ENCODE peak calls at places on chromosomes 4 and X, in five cellular contexts. D is HL-60, W is GM23338, C is suprapubic skin, P is stomach. Q is an unnamed sample. For H3K27me3, the result is how much of the 10 kb centered on the place peaks cover.

GRCh38 chr4:184064877-184065276 is 152.8 kb downstream of the ENPP6 start:
- DNase-seq in D (no peak), W (no peak), C (no peak), P (peak), Q (no peak)

GRCh38 chrX:136063340-136064079 is 78.3 kb downstream of the SLC9A6 start:
- DNase-seq in D (peak), W (no peak), C (no peak), P (no peak), Q (no peak)

GRCh38 chr4:40621592-40622512 is 7.8 kb downstream of the RBM47 start:
- DNase-seq in D (peak), W (peak), C (peak), P (peak), Q (peak)

GRCh38 chrX:103344606-103345005 is 11.7 kb upstream of the TCEAL9 start:
- DNase-seq in D (no peak), W (no peak), C (no peak), P (no peak), Q (no peak)

GRCh38 chr4:153705743-153706468 is 21.8 kb downstream of the TLR2 start:
- DNase-seq in D (peak), W (no peak), C (no peak), P (no peak), Q (no peak)

GRCh38 chr4:101345271-101345595 is 2.1 kb downstream of the PPP3CA start:
- DNase-seq in D (peak), W (no peak), C (no peak), P (no peak), Q (no peak)

GRCh38 chrX:109199726-109200125 is 282.2 kb downstream of the GUCY2F start:
- DNase-seq in D (no peak), W (no peak), C (no peak), P (no peak), Q (no peak)

GRCh38 chr4:156377036-156377700 is 423.5 kb upstream of the CTSO start:
- DNase-seq in D (no peak), W (no peak), C (no peak), P (no peak), Q (no peak)

GRCh38 chr4:41991916-41992767 is 1.8 kb downstream of the SLC30A9 start:
- DNase-seq in D (no peak), W (no peak), C (no peak), P (no peak), Q (no peak)

GRCh38 chr4:89757154-89757723 is 79.7 kb downstream of the SNCA start:
- DNase-seq in D (no peak), W (no peak), C (no peak), P (no peak), Q (no peak)

GRCh38 chrX:25059273-25059672 is 43.5 kb upstream of the ARX start:
- DNase-seq in D (no peak), W (no peak), C (no peak), P (no peak), Q (no peak)
- TF ChIP-seq POLR2AphosphoS5 in D (no peak), W (no peak), C (no peak), P (no peak), Q (no peak)

DNA sequence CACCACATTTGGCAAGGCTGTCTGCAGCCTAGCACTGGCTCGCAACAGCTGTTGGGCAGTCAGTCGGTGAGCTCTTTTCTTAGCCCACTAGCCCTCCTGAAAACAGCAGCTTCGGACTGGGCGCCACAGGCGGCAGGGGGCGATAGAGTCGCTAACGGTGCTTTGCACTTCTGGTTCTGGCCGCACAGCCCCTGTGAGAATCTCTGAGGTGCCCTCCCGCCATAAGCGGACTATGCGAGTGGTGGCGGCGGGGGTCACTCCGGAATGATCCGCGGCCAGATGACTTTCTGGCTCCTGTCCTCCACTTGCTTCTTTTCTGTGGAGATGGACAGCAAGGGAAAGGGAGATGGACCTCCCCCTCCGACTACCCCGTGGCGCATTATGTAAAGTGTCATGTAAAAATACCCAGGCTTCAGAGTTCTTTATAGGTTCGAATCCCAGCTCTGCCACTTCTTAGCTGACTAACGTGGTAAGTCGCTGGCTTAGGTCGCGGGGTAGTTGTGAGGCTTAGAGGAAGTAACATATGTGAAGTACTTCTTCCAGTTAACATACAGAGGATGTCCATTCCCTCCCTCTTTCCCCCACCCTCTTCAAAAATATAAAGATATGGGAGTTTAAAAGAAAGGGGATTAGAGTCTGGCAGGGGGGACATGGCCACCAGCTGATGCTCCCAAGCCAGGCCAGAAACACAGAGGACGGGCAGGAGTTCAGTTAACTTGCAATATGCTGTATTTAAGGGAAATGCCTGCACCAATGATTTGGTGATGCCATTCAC is 11.0 kb downstream of the ARHGAP36 start:
- DNase-seq in D (peak), W (peak), C (no peak), P (no peak), Q (no peak)
- H3K27me3 ChIP-seq in D (under half), W (half or more), C (half or more), P (half or more), Q (half or more)

DNA sequence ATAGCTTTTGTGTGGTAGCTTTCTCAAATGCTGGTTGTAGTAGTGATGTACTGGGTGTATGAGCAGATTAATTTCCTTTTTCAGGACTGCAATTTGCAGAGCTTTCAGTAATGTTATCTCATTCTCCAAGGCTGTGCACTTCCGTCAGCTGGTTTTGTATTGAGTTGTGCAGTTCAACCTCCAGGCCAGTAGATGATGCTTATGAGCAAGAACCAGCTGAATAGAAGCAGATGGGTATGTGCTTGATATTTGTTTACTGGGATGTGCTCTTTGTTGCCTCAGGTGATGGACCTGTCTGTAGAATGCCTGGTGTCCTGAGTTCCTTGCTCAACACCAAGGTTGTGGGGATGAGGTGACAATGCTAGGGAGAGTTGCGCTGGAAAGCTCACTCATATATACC is 462.8 kb downstream of the PCDH18 start:
- DNase-seq in D (no peak), W (peak), C (no peak), P (no peak), Q (no peak)
- TF ChIP-seq CTCF in D (no peak), W (peak), C (no peak), P (no peak), Q (no peak)

GRCh38 chrX:70289793-70290770 is at the start of the genes KIF4A and PDZD11:
- DNase-seq in D (peak), W (peak), C (peak), P (peak), Q (peak)
- TF ChIP-seq POLR2AphosphoS5 in D (no peak), W (peak), C (no peak), P (no peak), Q (peak)

GRCh38 chr4:827209-828081 is 1.5 kb upstream of the CPLX1 start:
- DNase-seq in D (no peak), W (peak), C (peak), P (no peak), Q (peak)
- H3K27me3 ChIP-seq in D (under half), W (half or more), C (half or more), P (half or more), Q (under half)

GRCh38 chr4:83390965-83391364 is 56.3 kb upstream of the HPSE start:
- DNase-seq in D (no peak), W (no peak), C (no peak), P (no peak), Q (no peak)

GRCh38 chr4:83389756-83390505 is 55.3 kb upstream of the HPSE start:
- DNase-seq in D (no peak), W (peak), C (no peak), P (no peak), Q (no peak)

GRCh38 chr4:83389037-83389755 is 54.5 kb upstream of the HPSE start:
- DNase-seq in D (no peak), W (no peak), C (no peak), P (no peak), Q (no peak)

GRCh38 chr4:83387922-83388676 is 53.5 kb upstream of the HPSE start:
- DNase-seq in D (no peak), W (peak), C (no peak), P (no peak), Q (no peak)

GRCh38 chr4:83386931-83387897 is 52.6 kb upstream of the HPSE start:
- DNase-seq in D (no peak), W (peak), C (no peak), P (no peak), Q (no peak)
- TF ChIP-seq CTCF in D (no peak), W (peak), C (no peak), P (no peak), Q (no peak)

DNA sequence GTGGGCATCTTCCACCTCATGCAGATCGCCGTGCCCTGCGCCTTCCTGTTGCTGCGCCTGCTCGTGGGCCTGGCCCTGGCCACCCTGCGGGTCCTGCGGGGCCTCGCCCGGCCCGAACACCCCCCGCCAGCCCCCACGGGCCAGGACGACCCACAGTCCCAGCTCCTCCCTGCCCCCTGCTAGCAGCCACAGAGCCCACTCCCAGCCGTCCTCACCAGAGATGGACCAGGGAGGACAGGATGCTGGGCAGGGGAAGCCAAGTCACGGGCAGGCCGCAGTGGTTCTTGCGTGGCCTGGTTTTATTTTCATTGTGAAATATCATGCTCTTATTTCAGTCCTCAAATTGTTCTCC is 15.1 kb downstream of the DGKQ start:
- DNase-seq in D (no peak), W (no peak), C (no peak), P (no peak), Q (no peak)
- TF ChIP-seq POLR2AphosphoS5 in D (no peak), W (no peak), C (no peak), P (no peak), Q (peak)

GRCh38 chr4:7500404-7500803 is 65.7 kb upstream of the PSAPL1 start:
- DNase-seq in D (peak), W (no peak), C (no peak), P (no peak), Q (no peak)

GRCh38 chr4:7498406-7499200 is 63.9 kb upstream of the PSAPL1 start:
- DNase-seq in D (no peak), W (no peak), C (no peak), P (no peak), Q (no peak)

GRCh38 chr4:7505116-7505900 is 70.6 kb upstream of the PSAPL1 start:
- DNase-seq in D (no peak), W (no peak), C (no peak), P (no peak), Q (no peak)

GRCh38 chr4:7503597-7503996 is 68.9 kb upstream of the PSAPL1 start:
- DNase-seq in D (no peak), W (no peak), C (no peak), P (no peak), Q (no peak)

GRCh38 chr4:7499661-7500060 is 64.9 kb upstream of the PSAPL1 start:
- DNase-seq in D (no peak), W (no peak), C (no peak), P (no peak), Q (no peak)
- H3K27me3 ChIP-seq in D (under half), W (under half), C (under half), P (under half), Q (under half)

GRCh38 chrX:66200855-66201795 is 37.1 kb downstream of the HEPH start:
- DNase-seq in D (no peak), W (peak), C (no peak), P (no peak), Q (no peak)
- TF ChIP-seq CTCF in D (no peak), W (no peak), C (no peak), P (no peak), Q (no peak)

DNA sequence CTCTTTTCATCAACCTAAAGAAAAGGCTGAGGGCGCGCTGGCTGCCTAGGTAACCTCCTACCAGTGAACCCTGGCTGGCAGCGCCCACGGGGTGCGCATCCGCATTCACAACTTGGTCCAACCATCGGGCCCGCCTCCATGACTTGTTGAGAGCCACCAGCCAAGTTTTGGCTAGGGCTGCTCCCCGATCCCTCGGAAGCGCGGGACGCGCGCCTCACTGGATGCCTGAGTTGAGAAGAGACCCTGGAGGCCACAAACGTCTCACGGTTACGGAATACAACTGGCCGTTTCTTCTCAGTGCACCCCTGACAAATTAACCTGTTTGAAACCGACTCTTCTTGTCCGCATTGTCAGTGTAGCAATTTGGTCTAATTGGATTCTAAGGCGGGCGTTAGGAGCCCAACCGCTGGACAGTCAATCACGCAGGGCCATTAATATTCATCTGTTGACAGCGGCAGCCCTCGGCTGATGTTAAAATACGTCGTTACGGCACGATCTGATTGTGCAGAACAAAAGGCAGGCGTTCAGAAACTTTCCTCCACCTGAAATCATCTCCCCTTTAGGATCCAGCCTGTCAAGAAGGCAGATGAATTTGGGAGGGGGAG is 1.3 kb downstream of the GPC3 start:
- DNase-seq in D (no peak), W (peak), C (no peak), P (no peak), Q (peak)
- TF ChIP-seq POLR2AphosphoS5 in D (no peak), W (no peak), C (no peak), P (no peak), Q (no peak)

Q was measured in spleen.